ENCODE peak calls at places on chromosomes 12 and 14, in eight cellular contexts. D is KBM-7; Q is HT-29; N is HTR-8/SVneo; K is H1; J is NCI-H1092; A is C1 segment of cervical spinal cord; V is activated CD4-positive, alpha-beta T cell treated with anti-CD3 and anti-CD28 coated beads for 36 hours. Y is an unnamed sample.

GRCh38 chr12:116141833-116142162 is 135.7 kb downstream of the MED13L start:
- DNase-seq in D (no peak), Q (no peak), N (no peak), K (no peak), J (no peak), A (no peak), V (no peak), Y (no peak)

GRCh38 chr12:10364839-10365681 is 24.8 kb downstream of the KLRK1 start:
- DNase-seq in D (peak), Q (peak), N (peak), K (no peak), J (peak), A (peak), V (peak), Y (peak)

GRCh38 chr12:89906824-89907223 is 198.2 kb upstream of the ATP2B1 start:
- DNase-seq in D (no peak), Q (no peak), N (no peak), K (no peak), J (no peak), A (no peak), V (no peak), Y (no peak)

GRCh38 chr12:6769003-6769389 is 2.8 kb downstream of the PTMS start:
- DNase-seq in D (no peak), Q (peak), N (no peak), K (peak), J (no peak), A (no peak), V (peak), Y (no peak)

GRCh38 chr12:47190271-47190750 is 110.6 kb upstream of the AMIGO2 start:
- DNase-seq in D (peak), Q (no peak), N (no peak), K (no peak), J (no peak), A (no peak), V (peak), Y (no peak)

GRCh38 chr14:99040711-99041110 is 231.3 kb downstream of the BCL11B start:
- DNase-seq in D (no peak), Q (no peak), N (no peak), K (no peak), J (no peak), A (no peak), V (no peak), Y (no peak)

GRCh38 chr14:90274808-90275454 is 18.6 kb downstream of the PSMC1 start:
- DNase-seq in D (no peak), Q (no peak), N (no peak), K (no peak), J (no peak), A (no peak), V (peak), Y (peak)

GRCh38 chr12:46451276-46452021 is 78.9 kb upstream of the SLC38A2 start:
- DNase-seq in D (no peak), Q (no peak), N (no peak), K (no peak), J (no peak), A (no peak), V (no peak), Y (no peak)

GRCh38 chr12:104083769-104084475 is 19.6 kb downstream of the HCFC2 start:
- DNase-seq in D (no peak), Q (no peak), N (no peak), K (no peak), J (no peak), A (no peak), V (peak), Y (no peak)

GRCh38 chr12:102948941-102949352 is 8.5 kb upstream of the ASCL1 start:
- DNase-seq in D (peak), Q (peak), N (peak), K (peak), J (peak), A (peak), V (peak), Y (no peak)